ENCODE peak calls at places on chromosome 18, in seven cellular contexts. U is A172, I is astrocyte of the cerebellum, Z is HL-60, L is AG09319, N is HT1080, P is NCI-H1436. H is an unnamed sample.

GRCh38 chr18:76495435-76496199 is 575 bp upstream of the ZNF516 start:
- DNase-seq in N (no peak), Z (peak; percentile 73), P (no peak), I (no peak), U (no peak), L (no peak), H (peak; percentile 81)

GRCh38 chr18:22056962-22057361 is 112.4 kb upstream of the GATA6 start:
- DNase-seq in I (no peak), L (no peak), P (no peak), Z (no peak), N (no peak), U (no peak), H (no peak)

GRCh38 chr18:35284846-35285245 is 5.2 kb downstream of the ZSCAN30 start:
- DNase-seq in P (no peak), U (no peak), N (no peak), L (no peak), I (no peak), Z (no peak), H (no peak)

GRCh38 chr18:22195052-22195451 is 25.7 kb downstream of the GATA6 start:
- DNase-seq in N (no peak), L (no peak), P (no peak), U (no peak), I (no peak), Z (no peak), H (no peak)

GRCh38 chr18:10367846-10368245 is 86.6 kb upstream of the APCDD1 start:
- DNase-seq in L (no peak), P (no peak), I (no peak), Z (no peak), U (no peak), N (peak; percentile 19), H (no peak)

GRCh38 chr18:62784966-62785413 is 69.6 kb downstream of the PHLPP1 start:
- DNase-seq in L (no peak), I (no peak), P (no peak), Z (no peak), U (peak; percentile 40), N (peak; percentile 45), H (peak; percentile 72)

GRCh38 chr18:7844017-7844416 is 276.9 kb downstream of the PTPRM start:
- DNase-seq in N (no peak), Z (no peak), P (no peak), L (no peak), I (no peak), U (no peak), H (no peak)

GRCh38 chr18:49682301-49683190 is 120.7 kb downstream of the LIPG start:
- DNase-seq in P (no peak), L (no peak), Z (no peak), N (no peak), U (no peak), I (no peak), H (no peak)

GRCh38 chr18:63378919-63379638 is 12.1 kb upstream of the KDSR start:
- DNase-seq in Z (no peak), I (no peak), P (no peak), N (no peak), L (no peak), U (no peak), H (no peak)

GRCh38 chr18:12625242-12625641 is 32.7 kb downstream of the SPIRE1 start:
- DNase-seq in Z (no peak), P (no peak), U (no peak), L (no peak), I (no peak), N (no peak), H (no peak)

GRCh38 chr18:37265382-37265781 is 300.2 kb downstream of the CELF4 start:
- DNase-seq in Z (no peak), U (no peak), N (no peak), L (no peak), I (no peak), P (no peak), H (no peak)

GRCh38 chr18:13412017-13412416 is 193.5 kb downstream of the LDLRAD4 start:
- DNase-seq in L (no peak), Z (no peak), N (no peak), I (no peak), P (no peak), U (no peak), H (no peak)

GRCh38 chr18:12049983-12050811 is 43.4 kb upstream of the ANKRD62 start:
- DNase-seq in U (no peak), P (no peak), L (no peak), N (no peak), I (no peak), Z (peak; percentile 79), H (peak; percentile 10)

GRCh38 chr18:41642756-41643155 is 312.3 kb upstream of the PIK3C3 start:
- DNase-seq in U (peak; percentile 21), N (peak; percentile 16), L (no peak), I (no peak), Z (no peak), P (no peak), H (no peak)

GRCh38 chr18:10035306-10035991 is 121.6 kb downstream of the VAPA start:
- DNase-seq in P (no peak), L (no peak), U (no peak), I (no peak), Z (no peak), N (no peak), H (no peak)

GRCh38 chr18:78717766-78718150 is 261.9 kb upstream of the SALL3 start:
- DNase-seq in I (no peak), Z (no peak), P (no peak), U (no peak), N (no peak), L (no peak), H (no peak)

GRCh38 chr18:12422936-12423335 is 15.2 kb downstream of the PRELID3A start:
- DNase-seq in L (no peak), Z (peak; percentile 31), N (peak; percentile 35), I (no peak), U (no peak), P (peak; percentile 25), H (no peak)

GRCh38 chr18:54250846-54251251 is 18.5 kb upstream of the POLI start:
- DNase-seq in L (no peak), I (no peak), P (no peak), U (no peak), N (peak; percentile 30), Z (no peak), H (no peak)

GRCh38 chr18:68583685-68584084 is 131.2 kb downstream of the TMX3 start:
- DNase-seq in P (no peak), N (no peak), L (no peak), U (no peak), Z (no peak), I (no peak), H (no peak)

GRCh38 chr18:2027026-2027425 is 544.3 kb downstream of the METTL4 start:
- DNase-seq in L (no peak), Z (no peak), N (no peak), I (no peak), U (no peak), P (no peak), H (no peak)

GRCh38 chr18:22168360-22168921 is 948 bp upstream of the GATA6 start:
- DNase-seq in I (no peak), Z (peak; percentile 43), N (no peak), U (peak; percentile 33), P (no peak), L (no peak), H (peak; percentile 75)

GRCh38 chr18:48545690-48546365 is 7.0 kb downstream of the CTIF start:
- DNase-seq in I (no peak), N (peak; percentile 31), L (no peak), P (no peak), U (peak; percentile 50), Z (peak; percentile 76), H (peak; percentile 63)

GRCh38 chr18:78683191-78684010 is 296.2 kb upstream of the SALL3 start:
- DNase-seq in Z (no peak), I (no peak), P (no peak), U (no peak), N (no peak), L (no peak), H (no peak)

GRCh38 chr18:64165906-64166305 is 17.0 kb upstream of the LINC00305 start:
- DNase-seq in P (no peak), Z (no peak), N (peak; percentile 90), U (peak; percentile 45), I (peak; percentile 92), L (no peak), H (no peak)

GRCh38 chr18:46319793-46320192 is 215.6 kb downstream of the HAUS1 start:
- DNase-seq in P (no peak), N (peak; percentile 17), U (no peak), Z (no peak), L (no peak), I (no peak), H (no peak)

GRCh38 chr18:41939326-41939725 is 15.7 kb upstream of the PIK3C3 start:
- DNase-seq in N (no peak), U (peak; percentile 21), L (no peak), I (no peak), Z (no peak), P (no peak), H (no peak)

GRCh38 chr18:59084286-59084779 is 55.4 kb upstream of the SEC11C start:
- DNase-seq in L (peak; percentile 44), I (peak; percentile 49), N (peak; percentile 70), Z (peak; percentile 65), P (peak; percentile 73), U (peak; percentile 76), H (peak; percentile 77)

GRCh38 chr18:62412248-62412979 is 87.3 kb downstream of the TNFRSF11A start:
- DNase-seq in Z (no peak), U (no peak), L (no peak), N (no peak), P (no peak), I (no peak), H (no peak)

GRCh38 chr18:22604390-22604985 is 186.8 kb upstream of the CTAGE1 start:
- DNase-seq in N (no peak), Z (no peak), L (no peak), I (no peak), P (no peak), U (no peak), H (peak; percentile 85)

H was measured in adrenal gland.